ENCODE peak calls at places on chromosomes 3 and 15, in nine cellular contexts. C is AG04450, B is AG10803, U is B cell, J is neural crest cell, F is AG09309, H is bronchial epithelial cell, M is WTC11, I is nephron progenitor cell. P is an unnamed sample.

GRCh38 chr3:112093180-112093522 is 7.0 kb downstream of the C3orf52 start:
- DNase-seq in I (no peak), B (no peak), H (no peak), C (no peak), J (no peak), M (no peak), U (no peak), F (no peak), P (no peak)

GRCh38 chr15:69351333-69351732 is 52.6 kb downstream of the PAQR5 start:
- DNase-seq in M (no peak), B (no peak), U (no peak), H (no peak), C (no peak), J (no peak), I (no peak), F (no peak), P (no peak)

GRCh38 chr3:10397879-10398278 is 77.0 kb upstream of the SEC13 start:
- DNase-seq in M (no peak), H (no peak), U (no peak), B (no peak), I (no peak), F (no peak), C (no peak), J (no peak), P (no peak)

GRCh38 chr15:56150204-56150603 is 93.5 kb downstream of the RFX7 start:
- DNase-seq in J (no peak), C (no peak), U (no peak), M (peak; percentile 10), B (no peak), F (no peak), I (no peak), H (no peak), P (no peak)

GRCh38 chr15:67035886-67036285 is 29.5 kb upstream of the SMAD3 start:
- DNase-seq in U (no peak), B (peak; percentile 83), H (no peak), I (no peak), J (no peak), C (no peak), F (peak; percentile 48), M (no peak), P (no peak)

GRCh38 chr15:32818758-32819405 is 101.1 kb downstream of the GREM1 start:
- DNase-seq in C (peak; percentile 63), F (peak; percentile 97), H (no peak), B (peak; percentile 94), J (no peak), U (no peak), I (peak; percentile 47), M (no peak), P (no peak)

GRCh38 chr15:78315686-78316085 is 16.3 kb upstream of the SKIC8 start:
- DNase-seq in C (no peak), F (no peak), U (no peak), J (peak; percentile 49), M (peak; percentile 75), H (no peak), B (no peak), I (no peak), P (peak; percentile 34)

GRCh38 chr15:58537480-58537879 is 105.7 kb downstream of the LIPC start:
- DNase-seq in C (no peak), B (no peak), F (no peak), J (no peak), M (no peak), U (no peak), H (no peak), I (no peak), P (no peak)

GRCh38 chr3:109184726-109185125 is 48.2 kb downstream of the C3orf85 start:
- DNase-seq in H (peak; percentile 2), B (no peak), J (no peak), C (no peak), M (no peak), I (no peak), F (no peak), U (no peak), P (no peak)

GRCh38 chr15:87633471-87633870 is 623.1 kb downstream of the NTRK3 start:
- DNase-seq in C (no peak), F (no peak), I (no peak), B (no peak), J (no peak), U (no peak), M (no peak), H (no peak), P (no peak)

GRCh38 chr15:101024111-101024695 is 105.0 kb downstream of the LRRK1 start:
- DNase-seq in I (no peak), M (no peak), J (no peak), B (no peak), F (no peak), C (peak; percentile 84), U (no peak), H (no peak), P (no peak)

GRCh38 chr15:38873151-38873550 is 308.5 kb upstream of the RASGRP1 start:
- DNase-seq in U (no peak), C (no peak), B (no peak), F (no peak), J (no peak), H (no peak), I (no peak), M (peak; percentile 16), P (no peak)
- TF ChIP-seq CTCF in U (no peak), C (no peak), B (no peak), F (no peak), J (peak; percentile 9), H (no peak), I (no peak), M (no peak), P (no peak)

DNA sequence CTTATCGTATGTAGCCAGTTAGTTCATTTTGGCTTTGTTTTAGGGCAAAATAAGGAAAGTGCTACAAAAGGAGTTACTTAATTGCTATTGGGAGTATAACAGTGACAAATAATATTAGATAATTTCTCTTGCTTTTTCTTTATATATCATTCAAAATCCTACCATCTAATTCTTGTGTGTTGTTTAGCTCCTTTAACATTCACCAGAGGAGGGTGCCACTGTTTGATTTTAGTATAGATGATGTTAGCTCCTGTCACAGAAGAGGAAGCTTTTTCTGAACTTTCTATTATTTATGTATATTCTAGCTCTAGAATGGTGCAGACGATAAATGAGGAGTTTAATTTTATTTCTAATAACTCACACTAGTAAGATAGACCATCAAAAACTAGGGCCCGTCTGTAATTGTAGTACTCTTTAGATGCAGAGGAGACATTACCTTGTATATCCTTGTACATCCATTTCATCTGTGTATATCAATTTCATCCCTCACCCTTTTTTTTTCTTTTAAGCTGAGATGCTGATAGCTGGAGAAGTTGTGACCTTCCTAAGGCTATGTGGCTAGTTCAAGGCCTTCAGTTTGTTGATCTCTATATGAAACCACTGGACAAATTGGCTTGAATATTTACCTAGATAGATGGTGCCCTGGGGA is 3.0 kb downstream of the PPM1L start:
- DNase-seq in C (no peak), J (no peak), U (no peak), I (no peak), M (no peak), B (no peak), H (no peak), F (no peak), P (no peak)
- TF ChIP-seq CTCF in C (no peak), J (no peak), U (no peak), I (no peak), M (no peak), B (no peak), H (no peak), F (no peak), P (no peak)

GRCh38 chr15:85757939-85758654 is 36.6 kb downstream of the KLHL25 start:
- DNase-seq in B (no peak), H (no peak), M (no peak), C (no peak), U (no peak), I (no peak), J (no peak), F (no peak), P (no peak)

GRCh38 chr15:85758655-85758978 is 36.1 kb downstream of the KLHL25 start:
- DNase-seq in U (no peak), H (no peak), J (no peak), C (no peak), I (no peak), M (no peak), F (no peak), B (no peak), P (no peak)

GRCh38 chr15:85760531-85761371 is 34.0 kb downstream of the KLHL25 start:
- DNase-seq in C (no peak), H (no peak), F (no peak), B (no peak), M (no peak), I (no peak), U (no peak), J (no peak), P (no peak)

GRCh38 chr15:85760049-85760448 is 34.7 kb downstream of the KLHL25 start:
- DNase-seq in J (no peak), U (no peak), B (no peak), H (no peak), M (no peak), F (no peak), I (no peak), C (no peak), P (no peak)

DNA sequence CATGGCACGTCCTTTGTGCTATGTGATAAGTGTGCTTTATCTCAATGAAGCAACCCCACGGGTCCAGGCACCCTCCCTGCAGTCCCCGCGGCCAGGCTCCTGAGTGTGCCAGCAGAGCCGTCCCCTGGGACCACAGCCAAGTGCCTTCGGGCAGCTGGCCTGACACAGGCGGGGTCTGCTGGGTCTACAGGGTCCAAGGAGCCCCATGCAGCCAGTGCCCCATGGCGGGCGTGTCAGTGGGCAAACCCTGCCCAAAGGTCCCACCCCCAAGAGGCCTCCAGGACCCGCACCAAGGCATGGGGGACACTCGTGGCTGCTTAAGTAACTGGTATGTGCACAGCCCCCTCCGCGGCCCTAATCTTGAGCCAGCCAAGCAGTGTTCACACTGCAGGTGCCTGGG is 35.3 kb downstream of the KLHL25 start:
- DNase-seq in F (no peak), B (no peak), C (no peak), H (no peak), J (no peak), M (no peak), I (no peak), U (no peak), P (no peak)
- TF ChIP-seq CTCF in F (no peak), B (no peak), C (no peak), H (no peak), J (no peak), M (no peak), I (no peak), U (no peak), P (no peak)

GRCh38 chr15:37134244-37134643 is 33.9 kb upstream of the MEIS2 start:
- DNase-seq in C (no peak), F (no peak), H (no peak), J (no peak), U (no peak), M (no peak), I (no peak), B (no peak), P (no peak)

GRCh38 chr15:37135225-37135624 is 34.9 kb upstream of the MEIS2 start:
- DNase-seq in I (no peak), C (no peak), B (no peak), M (no peak), J (no peak), U (no peak), F (no peak), H (peak; percentile 47), P (no peak)

GRCh38 chr15:37132826-37133417 is 32.6 kb upstream of the MEIS2 start:
- DNase-seq in H (no peak), M (no peak), U (no peak), C (no peak), F (no peak), J (no peak), I (no peak), B (no peak), P (no peak)

GRCh38 chr15:37133619-37134018 is 33.3 kb upstream of the MEIS2 start:
- DNase-seq in M (no peak), F (peak; percentile 1), U (no peak), C (no peak), I (no peak), B (peak; percentile 50), J (no peak), H (peak; percentile 33), P (no peak)

GRCh38 chr15:37134699-37135131 is 34.4 kb upstream of the MEIS2 start:
- DNase-seq in I (no peak), H (peak; percentile 47), J (no peak), C (no peak), M (no peak), U (peak; percentile 16), F (peak; percentile 3), B (peak; percentile 46), P (no peak)
- TF ChIP-seq CTCF in I (peak; percentile 65), H (peak; percentile 44), J (peak; percentile 73), C (peak; percentile 84), M (no peak), U (peak; percentile 71), F (peak; percentile 71), B (peak; percentile 83), P (peak; percentile 48)

P was measured in endothelial cell.